ENCODE peak calls at places on chromosomes 5 and 9, in six cellular contexts. P, L, N, W, M and E are unnamed samples.

GRCh38 chr9:136013116-136013515 is 51.9 kb upstream of the UBAC1 start:
- DNase-seq in P (no peak), L (no peak), N (no peak), W (no peak), M (no peak), E (no peak)

GRCh38 chr5:139453683-139454567 is 8.6 kb downstream of the ECSCR start:
- DNase-seq in P (no peak), L (no peak), N (no peak), W (peak; percentile 38), M (no peak), E (no peak)

GRCh38 chr5:123594434-123594833 is 82.5 kb downstream of the CSNK1G3 start:
- DNase-seq in P (no peak), L (no peak), N (no peak), W (no peak), M (no peak), E (no peak)

GRCh38 chr9:13064676-13065075 is 214.8 kb downstream of the MPDZ start:
- DNase-seq in P (no peak), L (no peak), N (no peak), W (no peak), M (no peak), E (no peak)

GRCh38 chr9:120705174-120705573 is 9.1 kb downstream of the MEGF9 start:
- DNase-seq in P (no peak), L (no peak), N (no peak), W (no peak), M (no peak), E (no peak)

GRCh38 chr5:317086-317811 is 4.3 kb upstream of the AHRR start:
- DNase-seq in P (peak; percentile 82), L (peak; percentile 10), N (no peak), W (peak; percentile 74), M (peak; percentile 57), E (peak; percentile 52)

GRCh38 chr5:128271859-128272446 is 188.4 kb downstream of the SLC12A2 start:
- DNase-seq in P (peak; percentile 77), L (no peak), N (no peak), W (no peak), M (no peak), E (no peak)

GRCh38 chr5:145752947-145753346 is 82.2 kb downstream of the PRELID2 start:
- DNase-seq in P (no peak), L (no peak), N (no peak), W (no peak), M (no peak), E (no peak)

GRCh38 chr5:84274585-84275468 is 109.9 kb downstream of the EDIL3 start:
- DNase-seq in P (peak; percentile 19), L (no peak), N (no peak), W (no peak), M (no peak), E (no peak)

GRCh38 chr5:38404667-38405276 is 146.4 kb downstream of the EGFLAM start:
- DNase-seq in P (no peak), L (no peak), N (no peak), W (no peak), M (no peak), E (no peak)

GRCh38 chr5:33507426-33507825 is 66.7 kb downstream of the TARS1 start:
- DNase-seq in P (peak; percentile 34), L (no peak), N (no peak), W (no peak), M (no peak), E (no peak)

GRCh38 chr5:72210913-72211670 is 103.8 kb downstream of the MAP1B start:
- DNase-seq in P (peak; percentile 89), L (no peak), N (peak; percentile 32), W (no peak), M (no peak), E (no peak)

GRCh38 chr5:134125195-134126015 is 10.9 kb downstream of the TCF7 start:
- DNase-seq in P (peak; percentile 94), L (no peak), N (no peak), W (no peak), M (no peak), E (no peak)

GRCh38 chr9:110192531-110193326 is 15.2 kb downstream of the C9orf152 start:
- DNase-seq in P (no peak), L (no peak), N (no peak), W (no peak), M (no peak), E (no peak)

GRCh38 chr5:64939772-64940510 is 171.2 kb downstream of the CWC27 start:
- DNase-seq in P (no peak), L (no peak), N (peak; percentile 64), W (no peak), M (no peak), E (no peak)

GRCh38 chr5:97111004-97111403 is 31.4 kb downstream of the LIX1 start:
- DNase-seq in P (no peak), L (no peak), N (no peak), W (no peak), M (no peak), E (no peak)

GRCh38 chr5:140147460-140147859 is 21.7 kb downstream of the IGIP start:
- DNase-seq in P (no peak), L (no peak), N (no peak), W (no peak), M (no peak), E (no peak)

GRCh38 chr9:12862596-12862995 is 87.8 kb downstream of the LURAP1L start:
- DNase-seq in P (no peak), L (no peak), N (no peak), W (no peak), M (no peak), E (no peak)

GRCh38 chr5:119323630-119324000 is 32.2 kb upstream of the TNFAIP8 start:
- DNase-seq in P (peak; percentile 25), L (no peak), N (no peak), W (no peak), M (no peak), E (peak; percentile 77)

GRCh38 chr5:4230905-4231561 is 635.4 kb downstream of the IRX1 start:
- DNase-seq in P (no peak), L (no peak), N (no peak), W (no peak), M (no peak), E (no peak)

GRCh38 chr9:87853843-87854242 is 28.8 kb upstream of the SPATA31E1 start:
- DNase-seq in P (no peak), L (no peak), N (no peak), W (no peak), M (no peak), E (no peak)

GRCh38 chr9:113492343-113493079 is 29.0 kb downstream of the RGS3 start:
- DNase-seq in P (no peak), L (no peak), N (no peak), W (no peak), M (no peak), E (no peak)

GRCh38 chr9:128771094-128771721 is 519 bp downstream of the ZER1 start:
- DNase-seq in P (no peak), L (peak; percentile 21), N (no peak), W (no peak), M (no peak), E (no peak)

GRCh38 chr5:159123700-159124099 is 24.0 kb upstream of the EBF1 start:
- DNase-seq in P (no peak), L (no peak), N (no peak), W (no peak), M (no peak), E (no peak)

GRCh38 chr5:119411935-119412623 is 40.2 kb upstream of the HSD17B4 start:
- DNase-seq in P (peak; percentile 72), L (peak; percentile 64), N (peak; percentile 56), W (peak; percentile 57), M (peak; percentile 67), E (peak; percentile 35)

GRCh38 chr5:123119334-123119986 is 30.4 kb downstream of the PRDM6 start:
- DNase-seq in P (peak; percentile 58), L (no peak), N (no peak), W (no peak), M (no peak), E (no peak)

GRCh38 chr9:87725900-87726709 is at the start of gene CTSL:
- DNase-seq in P (peak; percentile 78), L (peak; percentile 30), N (peak; percentile 83), W (peak; percentile 63), M (no peak), E (no peak)

GRCh38 chr5:179805529-179806249 is 977 bp downstream of the MGAT4B start:
- DNase-seq in P (no peak), L (no peak), N (no peak), W (peak; percentile 60), M (no peak), E (no peak)

GRCh38 chr5:140408750-140409241 is 7.2 kb downstream of the ANKHD1 start:
- DNase-seq in P (no peak), L (no peak), N (no peak), W (no peak), M (peak; percentile 3), E (no peak)

GRCh38 chr9:138071731-138072130 is 194.1 kb downstream of the CACNA1B start:
- DNase-seq in P (no peak), L (no peak), N (no peak), W (peak; percentile 2), M (no peak), E (no peak)

GRCh38 chr5:173342813-173343435 is 14.7 kb upstream of the STC2 start:
- DNase-seq in P (no peak), L (no peak), N (no peak), W (no peak), M (no peak), E (no peak)

GRCh38 chr9:5767968-5768932 is 64.7 kb downstream of the ERMP1 start:
- DNase-seq in P (no peak), L (no peak), N (no peak), W (peak; percentile 39), M (no peak), E (no peak)

GRCh38 chr5:66452109-66452508 is 144.1 kb upstream of the MAST4 start:
- DNase-seq in P (no peak), L (no peak), N (no peak), W (no peak), M (no peak), E (no peak)

GRCh38 chr9:124530216-124530615 is 23.0 kb upstream of the NR5A1 start:
- DNase-seq in P (no peak), L (no peak), N (no peak), W (no peak), M (no peak), E (no peak)

GRCh38 chr5:120803282-120803681 is 339.2 kb downstream of the PRR16 start:
- DNase-seq in P (peak; percentile 14), L (no peak), N (no peak), W (no peak), M (no peak), E (no peak)

GRCh38 chr9:37953775-37954437 is 50.0 kb upstream of the SLC25A51 start:
- DNase-seq in P (peak; percentile 99), L (no peak), N (no peak), W (peak; percentile 65), M (no peak), E (no peak)

GRCh38 chr9:122370303-122370702 is 521 bp upstream of the PTGS1 start:
- DNase-seq in P (no peak), L (no peak), N (no peak), W (no peak), M (no peak), E (no peak)

GRCh38 chr5:99349842-99350241 is 421.0 kb upstream of the CHD1 start:
- DNase-seq in P (no peak), L (no peak), N (no peak), W (no peak), M (no peak), E (peak; percentile 8)